ENCODE peak calls at places on chromosomes 11 and 22, in nine cellular contexts. H is kidney, G is thoracic aorta, Q is cardiac muscle cell, N is lung, L is sigmoid colon, X is lower lobe of right lung, F is breast epithelium, J is heart left ventricle. T is an unnamed sample. For H3K36me3, the result is how much of the 10 kb centered on the place peaks cover.

GRCh38 chr11:87038235-87038960 is 664 bp downstream of the TMEM135 start:
- DNase-seq in H (no peak), N (no peak), G (no peak), Q (no peak), X (no peak), L (no peak), J (no peak), F (no peak), T (no peak)

GRCh38 chr11:112525270-112525669 is 264.6 kb upstream of the PLET1 start:
- DNase-seq in F (no peak), H (no peak), Q (peak), N (no peak), J (no peak), G (no peak), X (peak), L (peak), T (no peak)

GRCh38 chr11:118277312-118277711 is 13.2 kb upstream of the MPZL2 start:
- DNase-seq in J (no peak), Q (peak), G (no peak), H (no peak), X (no peak), F (no peak), N (no peak), L (no peak), T (peak)

GRCh38 chr22:42662114-42663021 is 13.2 kb upstream of the CYB5R3 start:
- DNase-seq in F (peak), J (peak), N (peak), Q (peak), G (no peak), X (peak), H (peak), L (peak), T (peak)

GRCh38 chr11:78138694-78139421 is 568 bp downstream of the ALG8 start:
- DNase-seq in J (no peak), N (no peak), G (no peak), Q (peak), F (no peak), L (no peak), H (no peak), X (no peak), T (no peak)

GRCh38 chr11:6733326-6734030 is 38.3 kb downstream of the OR2AG2 start:
- DNase-seq in L (no peak), G (no peak), J (no peak), F (no peak), Q (no peak), N (no peak), H (no peak), X (no peak), T (no peak)

GRCh38 chr22:27406389-27406861 is 395.1 kb downstream of the MN1 start:
- DNase-seq in N (no peak), X (no peak), Q (no peak), F (no peak), J (no peak), L (no peak), G (no peak), H (no peak), T (no peak)

GRCh38 chr11:72229925-72230763 is 5.6 kb downstream of the INPPL1 start:
- DNase-seq in Q (no peak), N (no peak), J (no peak), L (no peak), F (peak), X (no peak), H (peak), G (no peak), T (no peak)

GRCh38 chr11:101436511-101437142 is 147.2 kb downstream of the TRPC6 start:
- DNase-seq in Q (peak), N (no peak), F (no peak), J (no peak), L (no peak), X (no peak), G (no peak), H (no peak), T (peak)

GRCh38 chr11:113001709-113002108 is 40.5 kb downstream of the NCAM1 start:
- DNase-seq in H (no peak), N (no peak), L (no peak), G (no peak), Q (no peak), F (no peak), J (no peak), X (no peak), T (peak)

GRCh38 chr11:62394825-62395538 is 23.9 kb upstream of the SCGB1A1 start:
- DNase-seq in X (peak), Q (peak), J (peak), F (peak), H (peak), N (peak), G (peak), L (peak), T (peak)

GRCh38 chr11:115129771-115130306 is 374.4 kb downstream of the CADM1 start:
- DNase-seq in X (no peak), Q (no peak), N (no peak), G (no peak), J (no peak), F (no peak), L (no peak), H (no peak), T (no peak)

DNA sequence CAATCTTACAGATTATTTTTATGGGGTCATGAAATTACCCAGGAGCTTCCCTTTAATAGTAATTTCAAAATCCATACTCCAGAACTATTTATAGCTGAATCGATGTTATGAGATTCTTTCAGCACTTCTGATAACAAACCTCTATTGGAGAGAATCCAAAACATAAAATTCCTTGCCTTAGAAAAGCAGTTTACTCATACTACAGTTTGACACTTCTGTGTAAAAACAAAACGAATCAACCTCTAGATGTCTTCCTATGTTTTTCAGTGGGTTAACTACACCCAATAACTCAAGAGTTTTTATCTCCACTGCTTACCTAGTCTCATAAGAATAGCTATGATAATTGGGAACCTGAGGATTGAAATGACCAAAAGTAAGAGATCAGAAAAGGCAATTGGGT is 35.6 kb downstream of the KIF18A start:
- DNase-seq in H (no peak), F (no peak), J (no peak), Q (peak), G (no peak), X (no peak), L (no peak), N (no peak), T (no peak)
- TF ChIP-seq CTCF in H (no peak), F (no peak), J (no peak), Q (no peak), G (no peak), X (no peak), L (no peak), N (no peak), T (no peak)

DNA sequence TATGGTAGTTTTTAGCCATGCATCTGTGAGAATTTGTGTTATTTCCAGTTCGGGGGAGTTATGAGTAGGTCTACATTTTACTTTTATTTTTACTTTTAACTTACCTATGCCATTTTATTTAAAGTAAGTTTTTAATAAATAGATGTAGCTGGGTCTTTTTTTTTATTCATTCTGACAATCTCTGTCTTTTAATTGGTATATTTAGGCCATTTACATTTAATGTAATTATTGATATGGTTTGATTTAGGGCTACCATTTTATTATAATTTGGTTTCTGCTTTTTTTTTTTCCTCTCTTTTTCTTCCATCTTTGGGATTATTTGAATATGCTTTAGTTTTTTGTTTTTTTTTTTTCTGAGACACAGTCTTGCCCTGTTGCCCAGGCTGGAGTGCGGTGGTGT is 1.9 kb downstream of the SWAP70 start:
- DNase-seq in F (no peak), H (no peak), J (no peak), G (no peak), L (no peak), X (no peak), Q (no peak), N (no peak), T (no peak)
- H3K36me3 ChIP-seq in F (under half), H (under half), J (under half), G (under half), L (under half), X (under half), Q (under half), N (under half), T (under half)

GRCh38 chr11:59201376-59201775 is 11.4 kb downstream of the MPEG1 start:
- DNase-seq in G (no peak), Q (no peak), L (no peak), F (no peak), X (no peak), J (no peak), H (no peak), N (no peak), T (no peak)
- TF ChIP-seq CTCF in G (no peak), Q (peak), L (no peak), F (no peak), X (peak), J (no peak), H (peak), N (no peak), T (no peak)

DNA sequence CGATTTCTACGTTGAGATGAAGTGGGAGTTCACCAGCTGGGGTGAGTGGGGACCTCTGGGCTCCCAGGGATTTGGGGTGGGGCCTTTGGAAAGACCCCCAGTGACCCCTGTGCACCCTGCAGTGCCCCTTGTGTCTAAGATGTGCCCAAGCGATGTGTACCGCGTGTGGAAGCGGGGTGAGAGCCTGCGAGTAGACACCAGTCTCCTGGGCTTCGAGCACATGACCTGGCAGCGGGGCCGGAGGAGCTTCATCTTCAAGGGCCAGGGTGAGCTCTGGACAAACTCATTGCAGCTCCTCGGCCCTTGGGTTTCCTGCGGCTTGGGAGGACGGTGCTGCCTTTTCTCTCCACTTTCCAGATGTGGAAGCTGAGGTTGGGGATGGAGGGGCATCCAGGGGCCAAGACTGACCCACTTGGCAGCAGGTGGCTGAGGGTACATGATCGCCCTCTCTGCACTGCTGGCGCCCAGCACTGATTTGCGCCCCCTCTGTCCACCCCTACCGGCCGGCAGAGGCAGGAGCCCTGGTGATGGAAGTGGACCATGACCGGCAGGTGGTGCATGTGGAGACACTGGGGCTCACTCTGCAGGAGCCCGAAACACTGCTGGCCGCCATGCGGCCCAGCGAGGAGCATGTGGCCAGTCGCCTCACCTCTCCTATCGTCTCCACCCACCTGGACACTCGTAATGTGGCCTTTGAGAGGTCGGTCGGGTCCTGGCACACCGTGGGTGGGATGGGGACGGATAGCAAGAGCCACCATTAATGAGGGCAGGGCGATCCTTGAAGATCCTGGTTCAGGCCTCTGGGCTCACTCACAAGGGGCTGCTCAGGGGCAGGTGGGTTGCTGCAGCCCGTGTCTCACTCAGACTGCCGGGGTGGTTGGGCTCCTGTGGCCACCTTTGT is 2.6 kb downstream of the ANKRD13D start:
- DNase-seq in X (peak), N (no peak), H (peak), J (no peak), F (no peak), L (peak), G (no peak), Q (no peak), T (no peak)
- H3K36me3 ChIP-seq in X (half or more), N (under half), H (under half), J (half or more), F (under half), L (under half), G (under half), Q (under half), T (under half)

GRCh38 chr11:76838422-76839068 is 22.2 kb upstream of the ACER3 start:
- DNase-seq in J (no peak), F (no peak), G (no peak), X (no peak), L (no peak), Q (peak), N (no peak), H (no peak), T (no peak)
- TF ChIP-seq CTCF in J (peak), F (no peak), G (no peak), X (no peak), L (no peak), Q (peak), N (no peak), H (peak), T (no peak)